ENCODE peak calls at places on chromosomes 7 and 10, in four cellular contexts. M, F, V and Y are unnamed samples.
A peak's percentile ranks its signal among the peaks of the same experiment; 100 is the strongest.

GRCh38 chr10:102504179-102504975 is 605 bp downstream of the SUFU start:
- DNase-seq in M (peak; percentile 22), F (no peak), V (no peak), Y (no peak)

GRCh38 chr10:31707578-31708411 is 220.8 kb downstream of the ARHGAP12 start:
- DNase-seq in M (peak; percentile 80), F (no peak), V (peak; percentile 13), Y (peak; percentile 39)

GRCh38 chr7:127897704-127898454 is 133.4 kb downstream of the LRRC4 start:
- DNase-seq in M (no peak), F (no peak), V (no peak), Y (no peak)

GRCh38 chr10:84269773-84270172 is 24.9 kb downstream of the RGR start:
- DNase-seq in M (peak; percentile 36), F (no peak), V (peak; percentile 43), Y (peak; percentile 72)

GRCh38 chr10:96359616-96360015 is 814 bp upstream of the OPALIN start:
- DNase-seq in M (no peak), F (no peak), V (no peak), Y (no peak)

GRCh38 chr7:45236666-45237065 is 79.1 kb downstream of the RAMP3 start:
- DNase-seq in M (no peak), F (no peak), V (no peak), Y (no peak)

GRCh38 chr7:13017325-13017853 is 330.0 kb downstream of the ARL4A start:
- DNase-seq in M (peak; percentile 54), F (no peak), V (peak; percentile 44), Y (no peak)

GRCh38 chr7:69204936-69205335 is 393.3 kb upstream of the AUTS2 start:
- DNase-seq in M (peak; percentile 7), F (no peak), V (no peak), Y (no peak)

GRCh38 chr7:8068892-8069686 is 100.5 kb downstream of the GLCCI1 start:
- DNase-seq in M (no peak), F (no peak), V (no peak), Y (no peak)

GRCh38 chr10:132111871-132112341 is 46.2 kb downstream of the JAKMIP3 start:
- DNase-seq in M (no peak), F (no peak), V (no peak), Y (no peak)

GRCh38 chr7:113636727-113637421 is 281.9 kb downstream of the PPP1R3A start:
- DNase-seq in M (no peak), F (no peak), V (peak; percentile 30), Y (no peak)

GRCh38 chr7:98687331-98687863 is 70.3 kb downstream of the NPTX2 start:
- DNase-seq in M (no peak), F (no peak), V (no peak), Y (no peak)

GRCh38 chr7:150434240-150434639 is 16.2 kb upstream of the GIMAP8 start:
- DNase-seq in M (no peak), F (no peak), V (no peak), Y (no peak)

GRCh38 chr10:75358835-75359421 is 42.6 kb downstream of the ZNF503 start:
- DNase-seq in M (peak; percentile 66), F (no peak), V (peak; percentile 59), Y (peak; percentile 92)

GRCh38 chr7:51647931-51648351 is 331.3 kb upstream of the COBL start:
- DNase-seq in M (peak; percentile 21), F (no peak), V (no peak), Y (no peak)

GRCh38 chr10:64261676-64262075 is 740.5 kb downstream of the REEP3 start:
- DNase-seq in M (no peak), F (no peak), V (no peak), Y (no peak)

GRCh38 chr7:42739591-42739990 is 172.3 kb downstream of the C7orf25 start:
- DNase-seq in M (peak; percentile 58), F (no peak), V (no peak), Y (no peak)

GRCh38 chr7:101631224-101631714 is 2.2 kb upstream of the MYL10 start:
- DNase-seq in M (peak; percentile 29), F (no peak), V (no peak), Y (no peak)

GRCh38 chr7:16849295-16850148 is 32.3 kb downstream of the AGR3 start:
- DNase-seq in M (no peak), F (no peak), V (no peak), Y (no peak)

GRCh38 chr7:134706468-134706867 is 59.8 kb downstream of the BPGM start:
- DNase-seq in M (no peak), F (no peak), V (no peak), Y (no peak)

GRCh38 chr10:60235001-60235400 is 154.7 kb downstream of the ANK3 start:
- DNase-seq in M (peak; percentile 55), F (no peak), V (no peak), Y (peak; percentile 13)

GRCh38 chr10:109899578-109900355 is 23.5 kb downstream of the XPNPEP1 start:
- DNase-seq in M (peak; percentile 81), F (no peak), V (no peak), Y (no peak)

GRCh38 chr10:75187961-75188426 is 22.6 kb upstream of the VDAC2 start:
- DNase-seq in M (peak; percentile 73), F (peak; percentile 55), V (no peak), Y (peak; percentile 34)

GRCh38 chr7:156732091-156732621 is 91.6 kb downstream of the RNF32 start:
- DNase-seq in M (no peak), F (no peak), V (no peak), Y (no peak)

GRCh38 chr10:81514811-81515210 is 360.2 kb upstream of the NRG3 start:
- DNase-seq in M (no peak), F (no peak), V (no peak), Y (no peak)

GRCh38 chr10:77949167-77949566 is 22.6 kb upstream of the DLG5 start:
- DNase-seq in M (peak; percentile 29), F (no peak), V (no peak), Y (no peak)

GRCh38 chr7:138979226-138979979 is 1.8 kb downstream of the KIAA1549 start:
- DNase-seq in M (peak; percentile 27), F (no peak), V (no peak), Y (no peak)

GRCh38 chr7:134461921-134462320 is 3.0 kb upstream of the AKR1B1 start:
- DNase-seq in M (no peak), F (no peak), V (no peak), Y (no peak)

GRCh38 chr7:42315096-42315495 is 78.1 kb upstream of the GLI3 start:
- DNase-seq in M (no peak), F (no peak), V (no peak), Y (no peak)

GRCh38 chr7:159104188-159105030 is 40.3 kb downstream of the VIPR2 start:
- DNase-seq in M (no peak), F (no peak), V (no peak), Y (no peak)

GRCh38 chr10:58054881-58055280 is 212.8 kb downstream of the IPMK start:
- DNase-seq in M (peak; percentile 30), F (no peak), V (no peak), Y (peak; percentile 24)

GRCh38 chr7:125357681-125358440 is 428.2 kb upstream of the POT1 start:
- DNase-seq in M (no peak), F (no peak), V (no peak), Y (no peak)

GRCh38 chr7:125355899-125356298 is 426.3 kb upstream of the POT1 start:
- DNase-seq in M (peak; percentile 1), F (no peak), V (no peak), Y (no peak)

GRCh38 chr7:125363873-125364272 is 434.2 kb upstream of the POT1 start:
- DNase-seq in M (peak; percentile 10), F (no peak), V (no peak), Y (no peak)

DNA sequence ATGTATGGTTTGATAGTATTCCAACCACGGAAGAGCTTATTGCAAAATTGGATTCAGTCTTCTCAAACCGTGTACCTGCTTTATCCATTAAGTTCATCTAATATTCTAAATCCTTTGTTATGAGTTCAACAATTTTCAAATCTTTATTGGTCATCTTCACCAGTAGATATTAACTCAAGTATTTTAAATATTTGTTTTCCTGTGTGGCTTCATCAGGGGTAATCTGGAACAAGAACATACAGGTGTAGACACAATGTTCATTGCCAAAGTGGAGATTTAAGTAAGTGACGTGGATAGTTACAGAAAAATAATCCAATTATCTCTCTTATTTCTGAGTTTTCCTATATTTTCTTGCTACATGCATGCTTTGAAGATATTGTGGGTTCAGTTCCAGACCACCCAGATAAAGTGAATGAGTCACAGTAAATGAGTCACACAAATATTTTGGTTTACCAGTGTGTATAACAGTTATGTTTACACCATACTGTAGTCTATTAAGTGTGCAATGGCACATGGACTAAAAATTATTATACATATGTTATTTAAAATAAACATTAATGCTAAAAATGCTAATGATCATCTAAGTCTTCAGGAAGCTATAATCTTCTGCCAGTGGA is 429.0 kb upstream of the POT1 start:
- DNase-seq in M (peak; percentile 2), F (no peak), V (no peak), Y (no peak)
- H3K4me3 ChIP-seq in M (no peak overlapping the region), F (no peak overlapping the region), V (no peak overlapping the region), Y (no peak overlapping the region)

DNA sequence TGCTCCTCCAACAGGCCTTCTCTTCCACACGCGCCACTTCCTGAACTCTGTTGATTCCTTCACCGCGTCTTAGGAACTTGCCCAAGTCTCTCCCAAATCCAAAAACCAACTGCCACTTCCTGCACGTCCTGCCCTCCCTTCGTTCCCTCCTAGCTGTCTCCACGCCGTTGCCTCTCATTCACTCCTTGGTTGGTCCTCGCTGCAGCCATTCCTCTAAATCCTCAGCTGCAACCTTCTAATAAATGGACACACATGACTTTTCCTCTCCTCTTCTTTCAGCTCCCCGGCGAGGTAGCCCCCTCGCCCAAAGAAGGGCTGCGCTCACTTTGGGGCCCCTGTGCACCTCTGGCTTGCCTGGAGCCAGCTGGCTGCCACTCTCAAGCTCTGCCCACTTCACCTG is 110.2 kb downstream of the XRCC2 start:
- DNase-seq in M (no peak), F (no peak), V (no peak), Y (no peak)
- TF ChIP-seq CTCF in M (no peak), F (no peak), V (no peak), Y (no peak)

DNA sequence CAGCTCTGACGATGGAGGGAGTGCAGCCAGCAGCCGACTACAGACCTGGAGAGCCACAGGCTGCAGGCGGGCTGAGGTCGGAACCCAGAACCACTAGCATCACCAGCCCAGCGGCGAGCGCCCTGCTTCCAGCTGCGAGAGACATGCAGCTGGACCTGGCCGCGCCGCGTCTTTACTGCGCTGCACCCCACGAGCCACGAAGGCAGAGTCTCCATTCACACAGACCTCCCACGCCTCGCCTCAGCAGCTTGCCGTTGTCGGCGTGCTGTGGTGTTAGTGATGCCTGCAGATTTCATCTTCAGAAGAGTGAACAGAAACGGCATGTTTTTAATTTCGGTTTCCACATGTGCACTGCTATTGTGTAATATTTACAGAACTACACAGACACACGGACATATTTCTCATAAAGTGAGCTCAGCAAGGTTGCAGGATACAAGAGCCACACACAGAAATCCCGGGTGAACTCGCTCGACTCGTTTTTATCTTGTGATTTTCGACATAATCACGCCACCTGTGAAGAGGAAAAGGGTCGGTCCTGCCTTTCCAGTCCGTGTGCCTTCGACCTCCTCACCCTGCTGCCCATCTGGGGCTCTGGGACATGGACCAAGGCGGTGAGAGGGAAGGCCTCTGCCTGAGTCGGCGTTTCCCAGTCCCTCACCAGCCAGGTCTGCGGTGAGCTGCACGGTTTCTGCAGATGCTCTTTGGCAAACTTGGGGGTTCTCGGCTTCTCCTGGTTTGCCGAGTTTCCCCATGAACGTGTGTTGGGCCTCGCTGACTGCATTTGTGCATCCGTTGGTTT is 252.2 kb downstream of the ELFN1 start:
- DNase-seq in M (no peak), F (no peak), V (no peak), Y (peak; percentile 77)
- H3K4me3 ChIP-seq in M (no peak overlapping the region), F (peak overlapping the region; percentile 25), V (no peak overlapping the region), Y (peak overlapping the region; percentile 48)

GRCh38 chr7:74199551-74200355 is 10.1 kb upstream of the LAT2 start:
- DNase-seq in M (no peak), F (no peak), V (no peak), Y (no peak)
- TF ChIP-seq CTCF in M (no peak), F (no peak), V (no peak), Y (no peak)